ENCODE peak calls at places on chromosome 21, in ten cellular contexts. One of them, this sample, is unnamed.

GRCh38 chr21:36454079-36454478 is 25.8 kb downstream of the CLDN14 start:
- DNase-seq in RWPE1: no peak
- DNase-seq in AG04450: no peak
- DNase-seq in mesothelial cell of epicardium: no peak
- DNase-seq in HFFc6: no peak
- DNase-seq in AG10803: no peak
- DNase-seq in prostate gland: no peak
- DNase-seq in fibroblast of lung: no peak
- DNase-seq in epithelial cell of esophagus: no peak
- DNase-seq in cardiac muscle cell: no peak
- DNase-seq in this sample: no peak

GRCh38 chr21:22575165-22575584 is 1577.0 kb downstream of the NCAM2 start:
- DNase-seq in RWPE1: peak
- DNase-seq in AG04450: no peak
- DNase-seq in mesothelial cell of epicardium: no peak
- DNase-seq in HFFc6: no peak
- DNase-seq in AG10803: no peak
- DNase-seq in prostate gland: no peak
- DNase-seq in fibroblast of lung: no peak
- DNase-seq in epithelial cell of esophagus: no peak
- DNase-seq in cardiac muscle cell: peak
- DNase-seq in this sample: no peak

GRCh38 chr21:17455451-17455850 is 57.4 kb upstream of the CXADR start:
- DNase-seq in RWPE1: no peak
- DNase-seq in AG04450: no peak
- DNase-seq in mesothelial cell of epicardium: no peak
- DNase-seq in HFFc6: no peak
- DNase-seq in AG10803: no peak
- DNase-seq in prostate gland: no peak
- DNase-seq in fibroblast of lung: no peak
- DNase-seq in epithelial cell of esophagus: no peak
- DNase-seq in cardiac muscle cell: no peak
- DNase-seq in this sample: no peak

GRCh38 chr21:34897828-34898227 is 151.3 kb downstream of the RUNX1 start:
- DNase-seq in RWPE1: no peak
- DNase-seq in AG04450: no peak
- DNase-seq in mesothelial cell of epicardium: no peak
- DNase-seq in HFFc6: no peak
- DNase-seq in AG10803: no peak
- DNase-seq in prostate gland: no peak
- DNase-seq in fibroblast of lung: no peak
- DNase-seq in epithelial cell of esophagus: no peak
- DNase-seq in cardiac muscle cell: no peak
- DNase-seq in this sample: no peak

GRCh38 chr21:26147535-26147934 is 23.0 kb downstream of the APP start:
- DNase-seq in RWPE1: no peak
- DNase-seq in AG04450: no peak
- DNase-seq in mesothelial cell of epicardium: no peak
- DNase-seq in HFFc6: no peak
- DNase-seq in AG10803: no peak
- DNase-seq in prostate gland: no peak
- DNase-seq in fibroblast of lung: no peak
- DNase-seq in epithelial cell of esophagus: no peak
- DNase-seq in cardiac muscle cell: no peak
- DNase-seq in this sample: no peak

GRCh38 chr21:27582946-27583270 is 616.0 kb upstream of the ADAMTS5 start:
- DNase-seq in RWPE1: no peak
- DNase-seq in AG04450: no peak
- DNase-seq in mesothelial cell of epicardium: no peak
- DNase-seq in HFFc6: no peak
- DNase-seq in AG10803: peak
- DNase-seq in prostate gland: no peak
- DNase-seq in fibroblast of lung: no peak
- DNase-seq in epithelial cell of esophagus: no peak
- DNase-seq in cardiac muscle cell: no peak
- DNase-seq in this sample: no peak

GRCh38 chr21:26850116-26850643 is 5.0 kb upstream of the ADAMTS1 start:
- DNase-seq in RWPE1: peak
- DNase-seq in AG04450: no peak
- DNase-seq in mesothelial cell of epicardium: no peak
- DNase-seq in HFFc6: peak
- DNase-seq in AG10803: peak
- DNase-seq in prostate gland: no peak
- DNase-seq in fibroblast of lung: peak
- DNase-seq in epithelial cell of esophagus: peak
- DNase-seq in cardiac muscle cell: no peak
- DNase-seq in this sample: no peak

GRCh38 chr21:35475768-35476167 is 426.7 kb upstream of the RUNX1 start:
- DNase-seq in RWPE1: no peak
- DNase-seq in AG04450: no peak
- DNase-seq in mesothelial cell of epicardium: no peak
- DNase-seq in HFFc6: no peak
- DNase-seq in AG10803: peak
- DNase-seq in prostate gland: no peak
- DNase-seq in fibroblast of lung: peak
- DNase-seq in epithelial cell of esophagus: peak
- DNase-seq in cardiac muscle cell: no peak
- DNase-seq in this sample: no peak

GRCh38 chr21:26798856-26799751 is 46.1 kb downstream of the ADAMTS1 start:
- DNase-seq in RWPE1: no peak
- DNase-seq in AG04450: no peak
- DNase-seq in mesothelial cell of epicardium: no peak
- DNase-seq in HFFc6: no peak
- DNase-seq in AG10803: no peak
- DNase-seq in prostate gland: no peak
- DNase-seq in fibroblast of lung: peak
- DNase-seq in epithelial cell of esophagus: peak
- DNase-seq in cardiac muscle cell: no peak
- DNase-seq in this sample: no peak

GRCh38 chr21:34722684-34723300 is 54.0 kb downstream of the CLIC6 start:
- DNase-seq in RWPE1: no peak
- DNase-seq in AG04450: no peak
- DNase-seq in mesothelial cell of epicardium: no peak
- DNase-seq in HFFc6: no peak
- DNase-seq in AG10803: no peak
- DNase-seq in prostate gland: no peak
- DNase-seq in fibroblast of lung: no peak
- DNase-seq in epithelial cell of esophagus: no peak
- DNase-seq in cardiac muscle cell: no peak
- DNase-seq in this sample: no peak

GRCh38 chr21:31509108-31510017 is 150.1 kb upstream of the SOD1 start:
- DNase-seq in RWPE1: peak
- DNase-seq in AG04450: no peak
- DNase-seq in mesothelial cell of epicardium: no peak
- DNase-seq in HFFc6: no peak
- DNase-seq in AG10803: no peak
- DNase-seq in prostate gland: no peak
- DNase-seq in fibroblast of lung: no peak
- DNase-seq in epithelial cell of esophagus: peak
- DNase-seq in cardiac muscle cell: no peak
- DNase-seq in this sample: no peak

GRCh38 chr21:17901458-17902092 is 82.4 kb upstream of the C21orf91 start:
- DNase-seq in RWPE1: no peak
- DNase-seq in AG04450: no peak
- DNase-seq in mesothelial cell of epicardium: no peak
- DNase-seq in HFFc6: no peak
- DNase-seq in AG10803: peak
- DNase-seq in prostate gland: no peak
- DNase-seq in fibroblast of lung: no peak
- DNase-seq in epithelial cell of esophagus: peak
- DNase-seq in cardiac muscle cell: no peak
- DNase-seq in this sample: no peak

GRCh38 chr21:38766987-38767722 is 38.6 kb upstream of the ETS2 start:
- DNase-seq in RWPE1: peak
- DNase-seq in AG04450: no peak
- DNase-seq in mesothelial cell of epicardium: no peak
- DNase-seq in HFFc6: no peak
- DNase-seq in AG10803: no peak
- DNase-seq in prostate gland: peak
- DNase-seq in fibroblast of lung: no peak
- DNase-seq in epithelial cell of esophagus: peak
- DNase-seq in cardiac muscle cell: no peak
- DNase-seq in this sample: peak

GRCh38 chr21:29342394-29342957 is 43.8 kb downstream of the BACH1 start:
- DNase-seq in RWPE1: peak
- DNase-seq in AG04450: peak
- DNase-seq in mesothelial cell of epicardium: no peak
- DNase-seq in HFFc6: peak
- DNase-seq in AG10803: peak
- DNase-seq in prostate gland: no peak
- DNase-seq in fibroblast of lung: peak
- DNase-seq in epithelial cell of esophagus: peak
- DNase-seq in cardiac muscle cell: no peak
- DNase-seq in this sample: no peak

GRCh38 chr21:39712976-39713375 is 32.0 kb upstream of the IGSF5 start:
- DNase-seq in RWPE1: no peak
- DNase-seq in AG04450: no peak
- DNase-seq in mesothelial cell of epicardium: no peak
- DNase-seq in HFFc6: no peak
- DNase-seq in AG10803: no peak
- DNase-seq in prostate gland: no peak
- DNase-seq in fibroblast of lung: no peak
- DNase-seq in epithelial cell of esophagus: no peak
- DNase-seq in cardiac muscle cell: peak
- DNase-seq in this sample: no peak

GRCh38 chr21:25903599-25903998 is 168.8 kb downstream of the GABPA start:
- DNase-seq in RWPE1: no peak
- DNase-seq in AG04450: no peak
- DNase-seq in mesothelial cell of epicardium: no peak
- DNase-seq in HFFc6: no peak
- DNase-seq in AG10803: no peak
- DNase-seq in prostate gland: no peak
- DNase-seq in fibroblast of lung: no peak
- DNase-seq in epithelial cell of esophagus: no peak
- DNase-seq in cardiac muscle cell: no peak
- DNase-seq in this sample: no peak

GRCh38 chr21:35922618-35923017 is 137.7 kb downstream of the SETD4 start:
- DNase-seq in RWPE1: no peak
- DNase-seq in AG04450: no peak
- DNase-seq in mesothelial cell of epicardium: no peak
- DNase-seq in HFFc6: no peak
- DNase-seq in AG10803: peak
- DNase-seq in prostate gland: no peak
- DNase-seq in fibroblast of lung: peak
- DNase-seq in epithelial cell of esophagus: peak
- DNase-seq in cardiac muscle cell: no peak
- DNase-seq in this sample: no peak

GRCh38 chr21:14737922-14738321 is 191.8 kb upstream of the SAMSN1 start:
- DNase-seq in RWPE1: peak
- DNase-seq in AG04450: no peak
- DNase-seq in mesothelial cell of epicardium: no peak
- DNase-seq in HFFc6: peak
- DNase-seq in AG10803: peak
- DNase-seq in prostate gland: peak
- DNase-seq in fibroblast of lung: peak
- DNase-seq in epithelial cell of esophagus: peak
- DNase-seq in cardiac muscle cell: peak
- DNase-seq in this sample: no peak
- TF ChIP-seq CTCF in RWPE1: peak
- TF ChIP-seq CTCF in AG04450: peak
- TF ChIP-seq CTCF in mesothelial cell of epicardium: no peak
- TF ChIP-seq CTCF in HFFc6: peak
- TF ChIP-seq CTCF in AG10803: peak
- TF ChIP-seq CTCF in prostate gland: peak
- TF ChIP-seq CTCF in fibroblast of lung: peak
- TF ChIP-seq CTCF in epithelial cell of esophagus: peak
- TF ChIP-seq CTCF in cardiac muscle cell: peak
- TF ChIP-seq CTCF in this sample: no peak

GRCh38 chr21:43969115-43969444 is 43.0 kb upstream of the TRAPPC10 start:
- DNase-seq in RWPE1: no peak
- DNase-seq in AG04450: no peak
- DNase-seq in mesothelial cell of epicardium: no peak
- DNase-seq in HFFc6: no peak
- DNase-seq in AG10803: no peak
- DNase-seq in prostate gland: no peak
- DNase-seq in fibroblast of lung: no peak
- DNase-seq in epithelial cell of esophagus: no peak
- DNase-seq in cardiac muscle cell: no peak
- DNase-seq in this sample: no peak

GRCh38 chr21:43965911-43966585 is 46.1 kb upstream of the TRAPPC10 start:
- DNase-seq in RWPE1: no peak
- DNase-seq in AG04450: no peak
- DNase-seq in mesothelial cell of epicardium: no peak
- DNase-seq in HFFc6: no peak
- DNase-seq in AG10803: no peak
- DNase-seq in prostate gland: no peak
- DNase-seq in fibroblast of lung: no peak
- DNase-seq in epithelial cell of esophagus: no peak
- DNase-seq in cardiac muscle cell: peak
- DNase-seq in this sample: no peak

GRCh38 chr21:43968410-43969114 is 43.5 kb upstream of the TRAPPC10 start:
- DNase-seq in RWPE1: no peak
- DNase-seq in AG04450: no peak
- DNase-seq in mesothelial cell of epicardium: no peak
- DNase-seq in HFFc6: no peak
- DNase-seq in AG10803: no peak
- DNase-seq in prostate gland: no peak
- DNase-seq in fibroblast of lung: no peak
- DNase-seq in epithelial cell of esophagus: no peak
- DNase-seq in cardiac muscle cell: no peak
- DNase-seq in this sample: no peak

GRCh38 chr21:43966946-43967512 is 45.1 kb upstream of the TRAPPC10 start:
- DNase-seq in RWPE1: no peak
- DNase-seq in AG04450: no peak
- DNase-seq in mesothelial cell of epicardium: no peak
- DNase-seq in HFFc6: no peak
- DNase-seq in AG10803: no peak
- DNase-seq in prostate gland: no peak
- DNase-seq in fibroblast of lung: no peak
- DNase-seq in epithelial cell of esophagus: no peak
- DNase-seq in cardiac muscle cell: no peak
- DNase-seq in this sample: no peak

GRCh38 chr21:43967981-43968380 is 44.1 kb upstream of the TRAPPC10 start:
- DNase-seq in RWPE1: no peak
- DNase-seq in AG04450: no peak
- DNase-seq in mesothelial cell of epicardium: no peak
- DNase-seq in HFFc6: no peak
- DNase-seq in AG10803: no peak
- DNase-seq in prostate gland: no peak
- DNase-seq in fibroblast of lung: no peak
- DNase-seq in epithelial cell of esophagus: no peak
- DNase-seq in cardiac muscle cell: no peak
- DNase-seq in this sample: no peak
- TF ChIP-seq CTCF in RWPE1: no peak
- TF ChIP-seq CTCF in AG04450: no peak
- TF ChIP-seq CTCF in mesothelial cell of epicardium: no peak
- TF ChIP-seq CTCF in HFFc6: no peak
- TF ChIP-seq CTCF in AG10803: no peak
- TF ChIP-seq CTCF in prostate gland: no peak
- TF ChIP-seq CTCF in fibroblast of lung: no peak
- TF ChIP-seq CTCF in epithelial cell of esophagus: no peak
- TF ChIP-seq CTCF in cardiac muscle cell: no peak
- TF ChIP-seq CTCF in this sample: no peak

GRCh38 chr21:41651830-41652229 is 115.0 kb downstream of the RIPK4 start:
- DNase-seq in RWPE1: no peak
- DNase-seq in AG04450: no peak
- DNase-seq in mesothelial cell of epicardium: no peak
- DNase-seq in HFFc6: no peak
- DNase-seq in AG10803: no peak
- DNase-seq in prostate gland: no peak
- DNase-seq in fibroblast of lung: no peak
- DNase-seq in epithelial cell of esophagus: peak
- DNase-seq in cardiac muscle cell: no peak
- DNase-seq in this sample: no peak
- TF ChIP-seq CTCF in RWPE1: no peak
- TF ChIP-seq CTCF in AG04450: no peak
- TF ChIP-seq CTCF in mesothelial cell of epicardium: no peak
- TF ChIP-seq CTCF in HFFc6: peak
- TF ChIP-seq CTCF in AG10803: no peak
- TF ChIP-seq CTCF in prostate gland: no peak
- TF ChIP-seq CTCF in fibroblast of lung: no peak
- TF ChIP-seq CTCF in epithelial cell of esophagus: no peak
- TF ChIP-seq CTCF in cardiac muscle cell: no peak
- TF ChIP-seq CTCF in this sample: no peak

GRCh38 chr21:32562426-32562825 is 22.9 kb downstream of the TCP10L start:
- DNase-seq in RWPE1: no peak
- DNase-seq in AG04450: no peak
- DNase-seq in mesothelial cell of epicardium: no peak
- DNase-seq in HFFc6: peak
- DNase-seq in AG10803: peak
- DNase-seq in prostate gland: peak
- DNase-seq in fibroblast of lung: peak
- DNase-seq in epithelial cell of esophagus: peak
- DNase-seq in cardiac muscle cell: peak
- DNase-seq in this sample: no peak
- TF ChIP-seq CTCF in RWPE1: peak
- TF ChIP-seq CTCF in AG04450: peak
- TF ChIP-seq CTCF in mesothelial cell of epicardium: no peak
- TF ChIP-seq CTCF in HFFc6: peak
- TF ChIP-seq CTCF in AG10803: peak
- TF ChIP-seq CTCF in prostate gland: peak
- TF ChIP-seq CTCF in fibroblast of lung: peak
- TF ChIP-seq CTCF in epithelial cell of esophagus: peak
- TF ChIP-seq CTCF in cardiac muscle cell: peak
- TF ChIP-seq CTCF in this sample: no peak